ENCODE peak calls at places on chromosomes 13 and 19, in ten cellular contexts. V, G, Q, C, D, P, R, O, Y and X are unnamed samples. For H3K9me3, the result is how much of the 10 kb centered on the place peaks cover.

GRCh38 chr13:30872685-30873443 is 33.2 kb upstream of the MEDAG start:
- DNase-seq in V (no peak), G (no peak), Q (no peak), C (peak), D (peak), P (no peak), R (no peak), O (no peak), Y (no peak), X (no peak)

GRCh38 chr13:73943965-73944233 is 190.3 kb downstream of the KLF12 start:
- DNase-seq in V (no peak), G (no peak), Q (no peak), C (no peak), D (no peak), P (no peak), R (no peak), O (no peak), Y (no peak), X (no peak)

GRCh38 chr19:1003283-1003682 is 3.1 kb downstream of the GRIN3B start:
- DNase-seq in V (no peak), G (no peak), Q (no peak), C (no peak), D (no peak), P (no peak), R (no peak), O (no peak), Y (no peak), X (no peak)

GRCh38 chr19:47093841-47094240 is 19.7 kb downstream of the ZC3H4 start:
- DNase-seq in V (no peak), G (no peak), Q (no peak), C (no peak), D (no peak), P (no peak), R (no peak), O (no peak), Y (no peak), X (no peak)

GRCh38 chr19:40284501-40285352 is at the start of gene AKT2:
- DNase-seq in V (no peak), G (peak), Q (no peak), C (peak), D (peak), P (peak), R (peak), O (peak), Y (no peak), X (peak)

GRCh38 chr13:63190219-63190618 is 1774.6 kb upstream of the PCDH20 start:
- DNase-seq in V (no peak), G (no peak), Q (no peak), C (no peak), D (no peak), P (no peak), R (no peak), O (no peak), Y (no peak), X (no peak)

GRCh38 chr13:31274345-31274870 is 74.6 kb downstream of the B3GLCT start:
- DNase-seq in V (no peak), G (no peak), Q (no peak), C (no peak), D (peak), P (no peak), R (no peak), O (no peak), Y (no peak), X (no peak)

GRCh38 chr19:43683905-43684304 is 13.9 kb upstream of the PLAUR start:
- DNase-seq in V (no peak), G (no peak), Q (no peak), C (no peak), D (no peak), P (no peak), R (no peak), O (no peak), Y (no peak), X (no peak)

GRCh38 chr13:28355822-28356371 is 139.0 kb downstream of the FLT1 start:
- DNase-seq in V (no peak), G (no peak), Q (no peak), C (no peak), D (peak), P (peak), R (no peak), O (no peak), Y (no peak), X (no peak)

GRCh38 chr19:35558400-35559280 is 4.8 kb downstream of the ATP4A start:
- DNase-seq in V (no peak), G (no peak), Q (no peak), C (no peak), D (no peak), P (no peak), R (no peak), O (no peak), Y (no peak), X (no peak)

GRCh38 chr19:7918615-7919421 is 1.3 kb upstream of the SNAPC2 start:
- DNase-seq in V (no peak), G (no peak), Q (no peak), C (peak), D (no peak), P (no peak), R (no peak), O (no peak), Y (no peak), X (no peak)

GRCh38 chr19:6062961-6063575 is 47.2 kb downstream of the RFX2 start:
- DNase-seq in V (no peak), G (no peak), Q (no peak), C (no peak), D (no peak), P (no peak), R (no peak), O (no peak), Y (no peak), X (no peak)

GRCh38 chr13:52125547-52125946 is 3.3 kb downstream of the NEK5 start:
- DNase-seq in V (no peak), G (no peak), Q (no peak), C (no peak), D (no peak), P (no peak), R (no peak), O (no peak), Y (no peak), X (no peak)

GRCh38 chr19:46732966-46733692 is 12.7 kb upstream of the FKRP start:
- DNase-seq in V (no peak), G (no peak), Q (no peak), C (peak), D (no peak), P (no peak), R (no peak), O (no peak), Y (peak), X (no peak)

GRCh38 chr13:26967119-26968038 is 204.2 kb downstream of the USP12 start:
- DNase-seq in V (no peak), G (no peak), Q (no peak), C (no peak), D (peak), P (no peak), R (no peak), O (no peak), Y (no peak), X (no peak)

GRCh38 chr19:47549341-47549768 is 23.6 kb downstream of the ZNF541 start:
- DNase-seq in V (no peak), G (no peak), Q (no peak), C (no peak), D (no peak), P (no peak), R (no peak), O (no peak), Y (peak), X (no peak)

GRCh38 chr19:50777830-50778303 is 7.6 kb downstream of the GPR32 start:
- DNase-seq in V (no peak), G (no peak), Q (no peak), C (no peak), D (peak), P (no peak), R (no peak), O (no peak), Y (no peak), X (no peak)

GRCh38 chr19:4217429-4218264 is 11.7 kb upstream of the EBI3 start:
- DNase-seq in V (no peak), G (no peak), Q (no peak), C (no peak), D (no peak), P (no peak), R (no peak), O (no peak), Y (no peak), X (no peak)

GRCh38 chr13:51339354-51339753 is at the start of gene SERPINE3:
- DNase-seq in V (no peak), G (no peak), Q (no peak), C (no peak), D (no peak), P (no peak), R (no peak), O (no peak), Y (no peak), X (no peak)

DNA sequence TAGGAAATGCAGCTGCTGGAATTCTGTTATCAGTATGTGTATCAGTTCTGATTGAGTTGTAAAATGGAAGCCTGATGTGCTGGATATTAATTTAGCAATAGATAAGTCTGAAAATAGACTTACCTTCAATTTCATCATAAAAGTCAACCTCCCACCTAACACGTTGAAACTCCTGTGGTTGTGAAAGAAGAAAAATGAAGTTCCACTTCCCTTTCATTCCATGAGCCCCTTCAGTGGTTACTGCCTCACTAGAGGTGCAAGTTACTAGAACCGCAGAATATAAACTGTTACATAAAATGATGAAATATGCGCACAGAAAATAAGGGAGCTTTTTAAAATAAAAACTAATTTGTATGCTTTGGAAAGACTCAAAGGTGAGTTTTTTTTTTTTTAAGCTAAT is 249.2 kb downstream of the SHISA2 start:
- DNase-seq in V (no peak), G (no peak), Q (no peak), C (no peak), D (no peak), P (no peak), R (no peak), O (no peak), Y (no peak), X (no peak)
- H3K9me3 ChIP-seq in V (under half), G (under half), Q (under half), C (under half), D (under half), P (under half), R (under half), O (under half), Y (under half), X (under half)

DNA sequence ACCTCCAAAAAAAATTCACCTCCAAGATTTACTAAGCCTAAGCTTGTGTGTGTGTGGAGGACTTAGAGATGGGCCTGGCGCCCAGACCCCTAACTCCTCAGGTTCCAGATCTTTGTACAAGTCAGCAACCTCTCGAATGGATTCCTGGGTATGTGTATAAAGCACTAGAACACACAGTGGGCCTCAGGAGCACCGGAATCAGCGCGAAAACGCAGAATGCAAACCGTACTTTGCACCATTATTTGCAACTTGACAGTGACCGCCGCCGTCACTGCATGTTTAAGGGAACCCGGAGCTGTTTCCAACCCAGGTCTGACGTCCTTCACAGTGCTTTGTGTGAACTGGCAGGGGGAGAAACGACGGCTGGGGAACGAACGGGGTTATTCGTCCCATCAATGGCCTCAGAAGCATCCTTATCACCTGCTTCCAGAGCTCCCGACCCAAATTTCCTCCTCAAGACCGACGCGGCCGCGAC is 688 bp downstream of the ZNF606 start:
- DNase-seq in V (no peak), G (peak), Q (no peak), C (no peak), D (no peak), P (peak), R (no peak), O (no peak), Y (no peak), X (no peak)
- H3K9me3 ChIP-seq in V (under half), G (under half), Q (under half), C (under half), D (under half), P (under half), R (under half), O (under half), Y (under half), X (under half)

DNA sequence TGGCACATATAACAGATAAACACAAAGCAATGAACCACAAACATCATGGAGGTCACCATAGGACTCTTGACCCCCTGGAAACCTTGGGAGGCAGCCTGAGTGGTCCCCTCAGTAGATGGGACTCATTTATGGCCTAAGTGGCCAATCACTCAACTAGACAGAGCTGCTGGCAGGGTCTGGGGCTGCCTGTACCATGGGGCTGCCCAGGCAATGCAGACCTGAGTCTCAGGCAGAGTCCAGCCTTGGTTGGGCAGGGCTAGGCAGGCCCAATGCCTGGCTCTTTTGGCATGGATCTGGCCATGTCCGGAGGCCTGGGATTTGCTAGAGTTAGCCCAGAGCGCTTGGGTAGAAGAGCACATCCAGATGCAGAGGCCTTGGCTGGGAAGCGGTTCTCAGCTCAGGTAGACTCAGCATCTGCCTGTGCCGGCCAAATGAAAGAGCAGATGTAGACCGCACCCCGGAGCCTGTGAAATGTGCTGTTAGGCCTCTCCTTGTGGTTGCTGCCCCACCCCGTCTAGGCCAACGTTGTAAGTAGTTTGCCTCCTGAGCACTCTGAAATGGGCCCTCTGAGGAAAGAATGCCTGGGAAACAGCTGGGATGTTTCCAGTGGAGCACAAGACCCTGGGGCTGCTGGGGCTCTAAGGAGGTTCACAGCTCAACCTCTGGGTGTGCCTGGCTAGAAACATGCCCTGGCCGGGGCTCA is 171.2 kb downstream of the ZNF536 start:
- DNase-seq in V (no peak), G (no peak), Q (no peak), C (no peak), D (no peak), P (no peak), R (no peak), O (no peak), Y (no peak), X (no peak)
- H3K9me3 ChIP-seq in V (under half), G (under half), Q (under half), C (under half), D (under half), P (under half), R (under half), O (under half), Y (under half), X (under half)

DNA sequence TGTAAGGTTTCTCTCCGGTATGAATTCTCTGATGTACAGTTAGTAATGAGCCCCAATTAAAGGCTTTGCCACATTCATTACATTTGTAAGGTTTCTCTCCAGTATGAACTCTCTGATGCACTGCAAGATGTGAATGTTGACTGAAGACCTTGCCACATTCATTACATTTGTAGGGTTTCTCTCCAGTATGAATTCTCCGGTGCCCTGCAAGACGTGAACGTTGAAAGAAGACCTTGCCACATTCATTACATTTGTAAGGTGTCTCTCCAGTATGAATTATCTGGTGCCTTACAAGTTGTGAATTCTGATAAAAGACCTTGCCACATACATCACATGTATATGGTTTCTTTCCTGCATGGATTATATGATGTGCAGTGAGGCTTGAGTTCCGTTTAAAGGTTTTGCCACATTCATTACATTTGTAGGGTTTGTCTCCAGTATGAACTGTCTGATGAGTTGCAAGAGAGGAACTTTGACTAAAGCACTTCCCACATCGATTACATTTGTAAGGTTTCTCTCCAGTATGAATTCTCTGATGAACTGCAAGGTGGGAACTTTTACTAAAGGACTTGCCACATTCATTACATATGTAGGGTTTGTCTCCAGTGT is 17.7 kb upstream of the ZNF432 start:
- DNase-seq in V (no peak), G (no peak), Q (no peak), C (no peak), D (no peak), P (no peak), R (no peak), O (no peak), Y (no peak), X (no peak)
- H3K9me3 ChIP-seq in V (under half), G (half or more), Q (under half), C (under half), D (under half), P (half or more), R (half or more), O (half or more), Y (half or more), X (under half)

GRCh38 chr13:95276119-95276505 is 25.1 kb downstream of the ABCC4 start:
- DNase-seq in V (no peak), G (no peak), Q (no peak), C (no peak), D (no peak), P (no peak), R (no peak), O (no peak), Y (no peak), X (no peak)
- H3K9me3 ChIP-seq in V (under half), G (under half), Q (under half), C (under half), D (under half), P (under half), R (under half), O (under half), Y (under half), X (under half)

GRCh38 chr19:23974941-23975340 is 60.3 kb downstream of the ZNF726 start:
- DNase-seq in V (no peak), G (no peak), Q (no peak), C (no peak), D (no peak), P (no peak), R (no peak), O (no peak), Y (no peak), X (no peak)
- H3K9me3 ChIP-seq in V (under half), G (under half), Q (under half), C (under half), D (under half), P (under half), R (under half), O (under half), Y (under half), X (under half)